ENCODE peak calls at places on chromosomes 3 and 15, in seven cellular contexts. I is GM12878, J is A549, G is K562, C is H1, O is HCT116, A is HepG2. L is an unnamed sample.

GRCh38 chr15:80379671-80380070 is 24.5 kb upstream of the ARNT2 start:
- DNase-seq in I (no peak), J (no peak), G (no peak), C (no peak), O (no peak), A (no peak), L (no peak)

GRCh38 chr3:88142094-88142624 is 7.6 kb upstream of the C3orf38 start:
- DNase-seq in I (no peak), J (no peak), G (no peak), C (no peak), O (no peak), A (no peak), L (no peak)

GRCh38 chr3:46984591-46985459 is 5.4 kb downstream of the NBEAL2 start:
- DNase-seq in I (no peak), J (no peak), G (no peak), C (no peak), O (no peak), A (no peak), L (no peak)

GRCh38 chr15:86139828-86140227 is 60.2 kb downstream of the AGBL1 start:
- DNase-seq in I (no peak), J (peak; percentile 18), G (peak; percentile 17), C (no peak), O (no peak), A (no peak), L (no peak)

GRCh38 chr3:9238727-9239295 is 10.6 kb downstream of the SRGAP3 start:
- DNase-seq in I (no peak), J (no peak), G (no peak), C (no peak), O (no peak), A (no peak), L (no peak)

GRCh38 chr3:47197287-47197686 is 33.4 kb upstream of the SETD2 start:
- DNase-seq in I (no peak), J (no peak), G (no peak), C (no peak), O (no peak), A (no peak), L (no peak)

GRCh38 chr3:6962796-6963195 is 101.9 kb downstream of the GRM7 start:
- DNase-seq in I (no peak), J (no peak), G (no peak), C (no peak), O (no peak), A (no peak), L (no peak)

GRCh38 chr3:60045686-60046085 is 995.9 kb upstream of the CFAP20DC start:
- DNase-seq in I (no peak), J (no peak), G (no peak), C (no peak), O (no peak), A (no peak), L (no peak)

GRCh38 chr15:72785452-72786243 is 2.1 kb upstream of the ADPGK start:
- DNase-seq in I (no peak), J (no peak), G (no peak), C (no peak), O (no peak), A (no peak), L (no peak)

DNA sequence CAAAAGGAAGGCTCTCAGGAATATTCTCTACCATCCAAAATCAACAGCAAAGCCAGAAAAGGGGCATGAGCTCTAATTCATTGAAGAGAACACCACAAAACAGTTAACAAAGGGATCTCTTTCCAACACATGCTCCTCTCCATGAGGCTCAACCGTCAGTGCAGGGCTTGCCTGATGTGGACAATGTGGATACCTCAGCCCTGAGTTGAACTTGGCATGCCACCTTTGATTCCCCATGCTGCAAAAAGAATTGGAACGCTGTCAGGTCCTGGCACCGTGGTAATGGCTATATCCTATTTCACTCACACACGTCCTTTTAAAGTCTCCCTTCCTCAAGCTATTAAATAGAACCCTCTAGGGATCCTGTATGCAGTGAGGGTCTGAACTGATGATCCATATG is 30.7 kb upstream of the IP6K2 start:
- DNase-seq in I (no peak), J (no peak), G (no peak), C (no peak), O (no peak), A (no peak), L (no peak)
- TF ChIP-seq MAX in I (no peak), J (no peak), G (no peak), C (no peak), O (no peak), A (no peak), L (no peak)

GRCh38 chr3:45773714-45774449 is 22.5 kb downstream of the SLC6A20 start:
- DNase-seq in I (no peak), J (no peak), G (no peak), C (no peak), O (no peak), A (no peak), L (peak; percentile 20)
- H3K4me2 ChIP-seq in I (no peak overlapping the region), J (no peak overlapping the region), G (no peak overlapping the region), C (no peak overlapping the region), O (no peak overlapping the region), A (no peak overlapping the region), L (no peak overlapping the region)

DNA sequence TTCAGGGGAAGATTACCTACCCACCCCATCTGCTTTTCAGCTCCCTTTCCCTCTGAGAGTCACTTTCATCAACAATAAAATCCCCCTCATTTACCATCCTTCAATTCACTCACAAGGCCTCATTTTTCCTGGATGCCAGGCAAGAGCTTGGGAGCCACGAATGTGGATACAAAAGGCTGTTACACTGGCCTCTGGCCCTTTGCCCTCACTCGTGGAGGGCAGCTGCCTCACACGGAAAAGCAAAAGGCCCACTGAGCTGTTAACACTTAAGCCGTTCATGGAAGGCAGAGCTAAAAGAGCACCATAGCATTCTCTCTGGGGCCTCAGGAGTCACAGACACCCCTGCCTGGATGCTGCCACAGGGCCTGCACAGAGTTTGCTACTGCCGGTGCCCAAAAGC is 102.4 kb upstream of the TUSC7 start:
- DNase-seq in I (no peak), J (no peak), G (no peak), C (no peak), O (no peak), A (no peak), L (no peak)
- TF ChIP-seq MAX in I (no peak), J (no peak), G (no peak), C (no peak), O (no peak), A (no peak), L (no peak)

DNA sequence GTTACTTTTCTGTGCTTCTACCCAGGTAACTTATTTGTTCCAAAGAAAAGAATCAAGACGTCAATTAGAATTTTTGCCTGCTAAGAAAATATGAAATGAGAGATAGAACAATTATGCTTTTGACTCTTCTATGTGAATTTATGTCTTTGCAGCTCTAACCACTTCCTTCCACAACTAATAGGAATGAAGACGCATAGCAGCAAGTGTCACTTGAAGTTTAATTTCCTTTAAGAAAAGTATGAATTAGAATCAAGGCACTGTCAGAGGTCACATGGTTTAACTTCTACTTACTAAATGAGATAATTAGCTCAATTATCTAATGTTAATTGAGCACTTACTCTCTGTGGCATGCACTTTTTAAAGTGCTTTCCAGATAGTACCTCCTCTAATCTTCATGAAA is 3.3 kb downstream of the WDR49 start:
- DNase-seq in I (no peak), J (no peak), G (no peak), C (no peak), O (no peak), A (no peak), L (no peak)
- H3K4me2 ChIP-seq in I (no peak overlapping the region), J (no peak overlapping the region), G (no peak overlapping the region), C (no peak overlapping the region), O (no peak overlapping the region), A (no peak overlapping the region), L (no peak overlapping the region)